ENCODE peak calls at places on chromosomes 2 and 18, in four cellular contexts. One of them, this sample, is unnamed.

GRCh38 chr2:51068237-51068636 is 36.3 kb upstream of the NRXN1 start:
- DNase-seq in DND-41: no peak
- DNase-seq in PC-3: no peak
- DNase-seq in HepG2: no peak
- DNase-seq in this sample: no peak

GRCh38 chr18:33304277-33304676 is 136.2 kb downstream of the CCDC178 start:
- DNase-seq in HepG2: no peak
- DNase-seq in PC-3: no peak
- DNase-seq in DND-41: no peak
- DNase-seq in this sample: no peak

GRCh38 chr2:138269726-138270125 is 231.8 kb upstream of the SPOPL start:
- DNase-seq in DND-41: no peak
- DNase-seq in PC-3: no peak
- DNase-seq in HepG2: no peak
- DNase-seq in this sample: no peak

GRCh38 chr18:49161627-49162026 is 210.9 kb upstream of the SMAD7 start:
- DNase-seq in DND-41: peak; percentile 26
- DNase-seq in PC-3: no peak
- DNase-seq in HepG2: no peak
- DNase-seq in this sample: no peak

GRCh38 chr2:68799138-68799537 is 64.5 kb downstream of the ARHGAP25 start:
- DNase-seq in HepG2: no peak
- DNase-seq in PC-3: peak; percentile 31
- DNase-seq in DND-41: no peak
- DNase-seq in this sample: no peak

GRCh38 chr2:104378853-104379374 is 475.0 kb upstream of the POU3F3 start:
- DNase-seq in PC-3: no peak
- DNase-seq in HepG2: peak; percentile 4
- DNase-seq in DND-41: peak; percentile 68
- DNase-seq in this sample: peak; percentile 21

GRCh38 chr18:1361931-1362330 is 457.3 kb downstream of the ADCYAP1 start:
- DNase-seq in DND-41: no peak
- DNase-seq in HepG2: no peak
- DNase-seq in PC-3: peak; percentile 60
- DNase-seq in this sample: no peak

GRCh38 chr2:107932483-107932882 is 53.8 kb upstream of the SLC5A7 start:
- DNase-seq in PC-3: peak; percentile 18
- DNase-seq in DND-41: no peak
- DNase-seq in HepG2: no peak
- DNase-seq in this sample: no peak

GRCh38 chr2:177124371-177124770 is 88.2 kb upstream of the HNRNPA3 start:
- DNase-seq in HepG2: no peak
- DNase-seq in DND-41: no peak
- DNase-seq in PC-3: no peak
- DNase-seq in this sample: no peak

GRCh38 chr2:151472966-151473365 is 63.3 kb downstream of the RIF1 start:
- DNase-seq in DND-41: no peak
- DNase-seq in PC-3: no peak
- DNase-seq in HepG2: no peak
- DNase-seq in this sample: no peak

GRCh38 chr2:148810081-148810480 is 64.9 kb upstream of the KIF5C start:
- DNase-seq in HepG2: no peak
- DNase-seq in PC-3: no peak
- DNase-seq in DND-41: no peak
- DNase-seq in this sample: no peak

GRCh38 chr2:32647180-32647651 is 19.4 kb downstream of the TTC27 start:
- DNase-seq in PC-3: no peak
- DNase-seq in DND-41: no peak
- DNase-seq in HepG2: no peak
- DNase-seq in this sample: no peak

GRCh38 chr2:72156872-72157271 is 9.2 kb upstream of the CYP26B1 start:
- DNase-seq in DND-41: no peak
- DNase-seq in HepG2: no peak
- DNase-seq in PC-3: no peak
- DNase-seq in this sample: no peak

GRCh38 chr18:24544141-24544498 is 83.7 kb downstream of the HRH4 start:
- DNase-seq in HepG2: peak; percentile 22
- DNase-seq in DND-41: no peak
- DNase-seq in PC-3: peak; percentile 58
- DNase-seq in this sample: no peak

GRCh38 chr18:598053-598665 is 1.4 kb downstream of the CLUL1 start:
- DNase-seq in HepG2: no peak
- DNase-seq in PC-3: no peak
- DNase-seq in DND-41: no peak
- DNase-seq in this sample: no peak

GRCh38 chr2:85396531-85397470 is 13.4 kb downstream of the CAPG start:
- DNase-seq in PC-3: peak; percentile 70
- DNase-seq in HepG2: no peak
- DNase-seq in DND-41: no peak
- DNase-seq in this sample: peak; percentile 12

GRCh38 chr2:225319872-225320271 is 79.6 kb upstream of the NYAP2 start:
- DNase-seq in PC-3: no peak
- DNase-seq in HepG2: no peak
- DNase-seq in DND-41: no peak
- DNase-seq in this sample: no peak

GRCh38 chr2:168047291-168047690 is 200.1 kb downstream of the STK39 start:
- DNase-seq in HepG2: peak; percentile 34
- DNase-seq in DND-41: no peak
- DNase-seq in PC-3: no peak
- DNase-seq in this sample: no peak

GRCh38 chr2:101433465-101433864 is 41.4 kb downstream of the RFX8 start:
- DNase-seq in PC-3: no peak
- DNase-seq in DND-41: no peak
- DNase-seq in HepG2: no peak
- DNase-seq in this sample: no peak

GRCh38 chr2:170162261-170162612 is 15.7 kb upstream of the MYO3B start:
- DNase-seq in DND-41: no peak
- DNase-seq in HepG2: no peak
- DNase-seq in PC-3: peak; percentile 86
- DNase-seq in this sample: no peak

GRCh38 chr2:160942505-160943125 is 217.6 kb upstream of the TANK start:
- DNase-seq in PC-3: no peak
- DNase-seq in DND-41: no peak
- DNase-seq in HepG2: no peak
- DNase-seq in this sample: no peak

DNA sequence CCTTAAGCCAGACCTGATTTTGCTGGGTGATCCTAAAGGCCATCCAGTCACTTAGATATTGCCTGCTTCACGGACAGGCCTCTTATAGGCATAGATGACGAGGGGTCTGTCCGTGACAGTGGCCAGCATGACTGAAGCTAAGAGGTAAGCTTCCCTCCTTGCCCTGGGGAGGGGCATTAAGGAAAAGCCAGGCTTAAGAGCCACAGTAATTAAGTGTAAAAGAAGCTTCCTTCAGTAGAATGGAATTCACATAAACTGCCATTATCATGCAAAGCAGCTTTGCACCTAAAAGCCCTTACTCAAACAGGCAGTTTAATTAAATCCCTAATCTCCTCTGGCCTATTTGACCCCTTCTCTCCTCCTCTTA is 99.4 kb upstream of the PKDCC start:
- DNase-seq in HepG2: no peak
- DNase-seq in DND-41: no peak
- DNase-seq in PC-3: no peak
- DNase-seq in this sample: no peak
- H3K9ac ChIP-seq in HepG2: no peak overlapping the region
- H3K9ac ChIP-seq in DND-41: no peak overlapping the region
- H3K9ac ChIP-seq in PC-3: no peak overlapping the region
- H3K9ac ChIP-seq in this sample: no peak overlapping the region

GRCh38 chr2:29012211-29012681 is 31.1 kb downstream of the TOGARAM2 start:
- DNase-seq in HepG2: no peak
- DNase-seq in DND-41: peak; percentile 62
- DNase-seq in PC-3: no peak
- DNase-seq in this sample: peak; percentile 31
- H3K9me3 ChIP-seq in HepG2: no peaks in the 10 kb centered on the region
- H3K9me3 ChIP-seq in DND-41: no peaks in the 10 kb centered on the region
- H3K9me3 ChIP-seq in PC-3: no peaks in the 10 kb centered on the region
- H3K9me3 ChIP-seq in this sample: no peaks in the 10 kb centered on the region

DNA sequence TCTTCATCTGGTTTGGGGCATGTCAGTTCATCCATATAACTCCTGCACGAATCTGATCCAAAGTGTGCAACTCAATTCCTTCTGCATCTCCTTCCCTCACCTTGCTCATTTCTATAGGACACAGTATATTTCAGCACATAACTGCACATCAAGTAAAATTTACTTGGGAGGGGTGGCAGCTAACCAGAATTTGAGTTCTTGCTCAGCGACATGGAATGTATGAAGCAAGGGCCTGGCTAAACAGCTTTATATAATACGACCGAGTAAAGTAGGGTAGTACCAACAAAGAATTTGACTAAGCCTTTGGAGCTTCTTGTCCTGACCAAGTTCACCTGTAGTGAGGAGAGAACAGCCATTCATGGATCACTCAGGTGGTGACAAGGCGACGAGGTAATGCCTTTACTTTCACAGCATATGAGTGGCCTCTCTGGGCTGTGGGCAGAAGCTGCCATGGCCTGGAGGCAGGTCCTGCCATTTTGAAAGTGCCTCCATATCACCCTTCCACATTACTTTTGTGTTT is 570.2 kb upstream of the TNP1 start:
- DNase-seq in PC-3: peak; percentile 40
- DNase-seq in DND-41: no peak
- DNase-seq in HepG2: no peak
- DNase-seq in this sample: no peak
- H3K9ac ChIP-seq in PC-3: no peak overlapping the region
- H3K9ac ChIP-seq in DND-41: no peak overlapping the region
- H3K9ac ChIP-seq in HepG2: no peak overlapping the region
- H3K9ac ChIP-seq in this sample: no peak overlapping the region

GRCh38 chr2:118909191-118909590 is 32.8 kb upstream of the MARCO start:
- DNase-seq in HepG2: no peak
- DNase-seq in PC-3: no peak
- DNase-seq in DND-41: no peak
- DNase-seq in this sample: no peak
- H3K9me3 ChIP-seq in HepG2: no peaks in the 10 kb centered on the region
- H3K9me3 ChIP-seq in PC-3: no peaks in the 10 kb centered on the region
- H3K9me3 ChIP-seq in DND-41: no peaks in the 10 kb centered on the region
- H3K9me3 ChIP-seq in this sample: no peaks in the 10 kb centered on the region

DNA sequence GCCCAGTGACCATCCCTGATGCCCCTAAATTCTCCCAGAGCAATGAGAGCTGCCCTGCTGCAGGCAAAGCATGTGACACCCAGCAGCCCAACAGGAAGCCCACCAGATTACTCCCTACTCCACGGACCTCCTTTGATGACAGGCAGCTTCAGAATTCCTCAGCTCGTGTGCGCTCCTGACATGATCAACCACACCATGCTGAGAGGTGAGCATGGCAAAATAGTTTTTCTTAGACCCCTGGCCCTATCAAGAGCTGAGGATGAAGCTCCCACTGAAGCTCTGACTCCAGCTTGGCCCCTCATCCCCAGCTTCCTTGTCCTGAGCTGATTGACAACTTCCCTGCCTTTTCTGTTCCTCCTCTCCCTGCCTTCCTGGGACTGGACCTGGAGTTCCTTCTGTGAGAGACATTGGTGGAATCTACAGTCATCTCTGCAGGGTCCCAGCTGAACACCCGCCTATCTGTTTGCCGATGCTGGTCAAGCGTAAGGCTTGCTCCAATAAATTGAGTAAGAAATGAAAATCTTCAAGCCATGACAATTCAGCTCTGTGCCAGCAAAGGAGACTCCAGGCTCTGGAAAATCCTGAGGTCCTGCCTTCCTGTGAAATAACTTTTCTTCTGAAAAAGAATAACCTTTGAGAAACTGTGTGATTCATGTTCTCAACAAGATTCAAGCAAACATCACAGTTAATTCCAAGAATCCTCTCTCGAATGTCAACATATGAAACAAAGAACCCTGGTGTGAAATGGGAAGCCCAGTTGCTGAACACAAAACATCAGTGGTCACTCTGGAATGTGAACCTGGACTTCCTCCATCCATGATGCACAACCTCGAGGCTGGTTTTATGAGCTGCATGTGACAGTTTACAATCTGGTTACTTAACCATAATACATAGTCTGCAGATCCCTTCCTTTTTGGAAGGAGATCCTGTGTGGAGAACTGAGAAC is 201.1 kb downstream of the SPP2 start:
- DNase-seq in HepG2: peak; percentile 10
- DNase-seq in PC-3: peak; percentile 97
- DNase-seq in DND-41: no peak
- DNase-seq in this sample: peak; percentile 33
- H3K9ac ChIP-seq in HepG2: no peak overlapping the region
- H3K9ac ChIP-seq in PC-3: peak overlapping the region; percentile 61
- H3K9ac ChIP-seq in DND-41: no peak overlapping the region
- H3K9ac ChIP-seq in this sample: no peak overlapping the region

DNA sequence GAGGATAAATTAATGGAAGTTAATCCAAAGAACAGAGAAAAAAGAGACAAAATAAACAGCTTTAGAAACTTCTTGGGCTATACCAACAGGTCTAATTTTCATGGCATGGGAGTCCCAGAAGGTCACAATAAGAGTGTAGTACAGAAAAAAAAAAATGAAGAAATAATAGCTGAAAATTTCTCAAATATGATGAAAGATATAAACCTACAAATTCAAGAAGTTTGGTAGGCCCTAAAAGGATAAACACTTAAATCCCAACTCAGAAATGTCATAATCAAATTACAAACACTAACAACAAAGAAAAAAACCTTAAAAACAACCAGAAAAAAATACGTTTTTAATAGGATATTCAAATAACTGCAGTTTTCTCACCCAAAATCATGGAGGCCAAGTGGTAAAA is 229.3 kb upstream of the ZEB2 start:
- DNase-seq in DND-41: no peak
- DNase-seq in PC-3: no peak
- DNase-seq in HepG2: no peak
- DNase-seq in this sample: no peak
- H3K9me3 ChIP-seq in DND-41: peaks cover 46% of the 10 kb centered on the region
- H3K9me3 ChIP-seq in PC-3: peaks cover 25% of the 10 kb centered on the region
- H3K9me3 ChIP-seq in HepG2: peaks cover 56% of the 10 kb centered on the region
- H3K9me3 ChIP-seq in this sample: no peaks in the 10 kb centered on the region

DNA sequence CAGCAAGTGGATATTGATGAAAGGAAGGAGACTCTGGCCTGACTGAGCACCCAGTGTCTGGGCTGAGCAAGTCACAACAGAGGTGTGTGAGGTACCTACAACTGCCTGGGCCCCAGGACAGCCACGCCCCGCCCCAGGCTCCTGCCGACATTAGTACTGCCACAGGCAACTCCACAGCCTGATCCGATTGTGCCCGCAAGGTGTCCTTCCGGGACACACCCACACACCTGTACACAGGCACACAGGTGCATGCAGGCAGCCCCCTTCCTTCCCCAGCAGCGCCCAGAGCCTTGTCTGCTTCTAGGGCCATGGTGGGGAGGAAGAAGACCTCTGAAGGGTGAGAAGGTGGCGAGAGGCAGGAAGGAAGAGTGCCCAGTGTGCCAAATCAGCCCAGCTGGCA is 83.6 kb downstream of the TNS1 start:
- DNase-seq in DND-41: no peak
- DNase-seq in HepG2: no peak
- DNase-seq in PC-3: no peak
- DNase-seq in this sample: no peak
- H3K9ac ChIP-seq in DND-41: no peak overlapping the region
- H3K9ac ChIP-seq in HepG2: no peak overlapping the region
- H3K9ac ChIP-seq in PC-3: no peak overlapping the region
- H3K9ac ChIP-seq in this sample: peak overlapping the region; percentile 16

DNA sequence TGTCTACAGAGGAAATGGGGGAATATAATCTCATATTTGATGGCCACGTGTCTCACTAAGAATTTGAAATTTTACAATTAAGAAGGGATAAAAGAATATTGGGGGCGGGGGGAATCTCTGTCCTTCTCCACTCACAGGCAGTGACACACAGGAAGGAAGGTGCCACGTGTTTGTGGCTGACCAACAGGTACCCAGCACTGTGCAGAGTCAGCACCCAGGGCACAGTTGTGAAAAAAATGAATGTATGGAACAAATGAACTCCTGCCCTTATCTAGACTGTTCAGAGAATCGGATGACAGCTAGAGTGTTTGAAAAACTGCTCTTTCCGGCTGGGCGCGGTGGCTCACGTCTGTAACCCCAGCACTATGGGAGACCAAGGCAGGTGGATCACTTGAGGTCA is 317.0 kb upstream of the MYT1L start:
- DNase-seq in PC-3: no peak
- DNase-seq in HepG2: no peak
- DNase-seq in DND-41: no peak
- DNase-seq in this sample: no peak
- H3K9me3 ChIP-seq in PC-3: no peaks in the 10 kb centered on the region
- H3K9me3 ChIP-seq in HepG2: no peaks in the 10 kb centered on the region
- H3K9me3 ChIP-seq in DND-41: no peaks in the 10 kb centered on the region
- H3K9me3 ChIP-seq in this sample: no peaks in the 10 kb centered on the region

This sample was measured in colonic mucosa.